ENCODE peak calls at places on chromosomes 6 and 20, in four cellular contexts. F is MM.1S, K is PC-3, U is GM23338. Q is an unnamed sample. For H3K4me1 and H4K20me1, the result is how much of the 10 kb centered on the place peaks cover.

GRCh38 chr6:15596241-15596896 is 66.5 kb downstream of the DTNBP1 start:
- DNase-seq in F (no peak), K (no peak), U (no peak), Q (no peak)

GRCh38 chr20:49230575-49231211 is 11.5 kb downstream of the DDX27 start:
- DNase-seq in F (no peak), U (no peak), K (no peak), Q (no peak)

GRCh38 chr6:22980446-22980845 is 411.1 kb downstream of the HDGFL1 start:
- DNase-seq in F (no peak), K (peak), U (no peak), Q (no peak)

GRCh38 chr6:90256698-90257485 is 39.8 kb downstream of the BACH2 start:
- DNase-seq in K (peak), F (no peak), U (no peak), Q (no peak)

GRCh38 chr6:16966821-16967817 is 134.7 kb upstream of the STMND1 start:
- DNase-seq in F (no peak), K (no peak), U (no peak), Q (no peak)

GRCh38 chr6:128952902-128953301 is 70.0 kb downstream of the LAMA2 start:
- DNase-seq in F (no peak), U (no peak), K (no peak), Q (no peak)

GRCh38 chr20:4896119-4896700 is 105.1 kb downstream of the SLC23A2 start:
- DNase-seq in K (no peak), F (no peak), U (peak), Q (no peak)

GRCh38 chr6:89360415-89360999 is 8.0 kb upstream of the UBE2J1 start:
- DNase-seq in K (peak), U (no peak), F (peak), Q (no peak)

GRCh38 chr6:14880717-14881116 is 365.2 kb upstream of the JARID2 start:
- DNase-seq in U (no peak), K (no peak), F (no peak), Q (no peak)

GRCh38 chr6:110999634-111000270 is 17.9 kb downstream of the RPF2 start:
- DNase-seq in K (peak), F (no peak), U (peak), Q (peak)

GRCh38 chr6:33590531-33591198 is 10.6 kb upstream of the BAK1 start:
- DNase-seq in U (no peak), F (no peak), K (peak), Q (peak)

GRCh38 chr6:33591633-33592032 is 11.6 kb upstream of the BAK1 start:
- DNase-seq in U (no peak), K (no peak), F (no peak), Q (no peak)

GRCh38 chr6:33588894-33589293 is 8.8 kb upstream of the BAK1 start:
- DNase-seq in F (no peak), U (no peak), K (no peak), Q (no peak)

GRCh38 chr6:33589366-33589722 is 9.3 kb upstream of the BAK1 start:
- DNase-seq in K (no peak), F (no peak), U (no peak), Q (no peak)

GRCh38 chr6:33589723-33590530 is 9.9 kb upstream of the BAK1 start:
- DNase-seq in F (peak), U (peak), K (peak), Q (peak)
- H3K27ac ChIP-seq in F (peak), U (no peak), K (peak), Q (peak)

DNA sequence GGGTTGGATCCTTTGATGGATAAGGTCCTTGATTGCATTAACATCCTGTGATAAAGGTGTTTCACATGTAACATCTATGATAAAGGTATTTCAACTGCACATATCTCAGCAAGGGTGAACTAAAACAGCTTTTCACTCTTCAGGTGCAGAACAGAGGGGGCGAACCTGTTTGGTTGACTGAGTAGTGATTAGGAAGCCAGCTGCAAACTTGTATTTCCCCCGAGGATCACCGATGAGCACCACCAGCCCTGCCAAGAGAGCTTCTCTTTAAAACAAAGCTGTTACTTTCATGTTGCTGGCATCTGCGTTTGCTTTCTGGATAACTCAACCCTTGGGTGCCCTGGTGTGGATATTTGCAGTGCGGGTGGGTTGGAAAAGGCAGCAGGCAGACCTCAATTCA is 39.6 kb downstream of the JAG1 start:
- DNase-seq in F (no peak), U (no peak), K (no peak), Q (no peak)
- H3K4me1 ChIP-seq in F (under half), U (half or more), K (under half), Q (under half)

DNA sequence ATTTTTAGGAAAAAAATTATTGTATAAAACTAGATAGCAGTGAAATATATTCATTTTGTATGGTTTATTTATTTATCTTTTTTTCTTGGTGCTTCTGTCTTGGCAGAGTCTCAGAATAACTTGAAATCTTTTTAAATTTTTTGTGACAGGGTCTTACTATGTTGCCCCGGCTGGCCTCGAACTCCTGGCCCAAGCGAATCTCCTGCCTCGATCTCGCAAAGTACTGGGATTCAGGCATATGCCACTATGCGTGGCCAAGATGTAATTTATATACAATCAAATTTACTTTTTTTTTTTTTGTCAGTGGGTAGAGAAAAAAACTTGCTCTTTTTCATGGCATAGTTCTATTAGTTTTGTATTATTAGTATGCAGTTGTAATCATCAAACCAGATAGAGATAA is 13.7 kb downstream of the CBFA2T2 start:
- DNase-seq in F (no peak), U (no peak), K (no peak), Q (no peak)
- H4K20me1 ChIP-seq in F (under half), U (under half), K (under half), Q (under half)

DNA sequence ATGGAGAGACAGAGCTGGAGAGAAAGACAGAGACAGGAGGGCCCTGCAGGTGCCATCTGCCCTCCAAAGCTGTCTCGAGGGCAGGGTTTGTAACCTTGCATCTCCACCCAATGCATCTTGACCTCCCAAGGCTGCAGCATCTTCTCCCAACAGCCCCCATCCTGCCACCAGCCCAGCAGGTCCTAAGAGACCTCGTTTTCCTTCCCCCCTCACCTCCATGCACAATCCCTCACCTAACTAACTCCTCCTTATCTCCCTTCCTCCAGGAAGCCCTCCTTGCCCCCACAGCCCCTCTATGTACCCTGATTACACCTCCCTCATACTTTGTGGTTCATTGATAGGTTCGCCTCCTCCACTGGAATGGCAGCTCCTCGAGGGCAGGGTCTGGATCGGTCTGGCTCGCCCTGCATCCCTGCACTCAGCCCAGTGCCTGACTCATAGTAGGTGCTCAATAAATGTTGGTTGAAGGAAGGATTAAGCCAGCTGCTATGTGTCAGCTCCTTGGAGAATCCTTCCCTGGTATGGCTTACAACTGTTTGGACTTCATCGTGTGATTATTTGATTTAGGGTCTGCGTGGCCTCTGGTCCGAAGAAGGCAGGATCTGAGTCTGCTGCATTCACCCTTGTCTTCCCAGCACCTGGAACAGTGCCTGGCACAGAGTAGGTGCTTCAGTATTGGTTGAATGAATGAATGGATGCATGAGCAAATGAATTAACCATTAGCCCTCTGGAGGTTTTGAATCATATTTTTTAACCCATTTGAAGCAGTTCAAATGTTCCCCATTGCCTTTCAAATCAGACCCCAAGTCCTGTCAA is 105.6 kb upstream of the PTPN1 start:
- DNase-seq in K (no peak), U (no peak), F (no peak), Q (no peak)
- H3K27ac ChIP-seq in K (no peak), U (no peak), F (no peak), Q (no peak)

DNA sequence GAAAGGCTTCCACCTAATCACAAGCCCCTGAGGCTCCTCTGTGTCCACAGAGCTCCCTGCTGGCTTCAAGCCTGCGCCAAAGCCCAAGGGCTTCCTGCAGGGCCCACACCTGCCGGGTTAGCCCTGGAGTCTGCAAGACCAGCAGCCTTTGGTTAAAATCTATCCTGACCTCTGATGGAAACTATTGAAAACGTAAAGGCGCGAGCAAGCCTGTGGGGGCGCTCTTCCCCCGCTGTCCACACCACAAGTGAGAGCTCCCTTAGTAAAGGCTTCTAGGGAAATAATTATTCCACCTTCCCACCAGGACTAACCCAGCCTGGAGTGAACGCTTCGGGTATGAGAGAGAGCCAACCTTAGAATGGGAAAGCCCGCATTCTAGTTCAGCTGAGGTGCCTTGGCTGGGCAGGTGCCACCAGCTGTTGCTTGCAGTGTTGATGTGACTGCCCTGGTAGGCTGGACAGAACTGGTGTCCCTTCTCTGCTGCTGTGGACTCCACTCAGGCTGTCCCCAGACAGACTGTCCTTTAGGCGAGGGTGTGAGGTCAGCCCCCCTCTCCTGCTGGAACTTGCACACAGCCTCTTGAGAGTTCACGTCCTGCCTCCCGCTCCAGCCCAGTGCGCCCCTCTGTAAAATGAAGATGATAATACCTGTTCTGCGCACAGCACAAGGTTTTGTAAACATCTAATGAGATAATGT is 68.7 kb downstream of the SYTL3 start:
- DNase-seq in K (peak), U (peak), F (no peak), Q (peak)
- H3K4me1 ChIP-seq in K (under half), U (under half), F (under half), Q (half or more)

GRCh38 chr6:104558746-104559145 is 301.0 kb downstream of the HACE1 start:
- DNase-seq in F (no peak), U (no peak), K (no peak), Q (no peak)
- H4K20me1 ChIP-seq in F (under half), U (under half), K (under half), Q (under half)

GRCh38 chr6:42935322-42935721 is 6.0 kb downstream of the CNPY3 start:
- DNase-seq in U (no peak), F (no peak), K (no peak), Q (no peak)
- H3K27ac ChIP-seq in U (no peak), F (no peak), K (no peak), Q (no peak)

Q was measured in PC-9.